ENCODE peak calls at places on chromosomes 4 and X, in four cellular contexts. G, Y, W and X are unnamed samples.

GRCh38 chrX:154484255-154485149 is 1.9 kb downstream of the UBL4A start:
- DNase-seq in G (no peak), W (no peak), Y (peak; percentile 23), X (no peak)

GRCh38 chr4:79913581-79913980 is 159.4 kb downstream of the ANTXR2 start:
- DNase-seq in G (peak; percentile 56), Y (no peak), W (no peak), X (no peak)

GRCh38 chrX:1807301-1807731 is 192.5 kb downstream of the ASMT start:
- DNase-seq in W (no peak), G (no peak), Y (no peak), X (no peak)

GRCh38 chrX:103367502-103367901 is 8.8 kb upstream of the BEX3 start:
- DNase-seq in G (no peak), Y (no peak), W (no peak), X (no peak)

GRCh38 chrX:41084360-41085104 is 713 bp upstream of the USP9X start:
- DNase-seq in W (peak; percentile 96), G (peak; percentile 97), Y (peak; percentile 97), X (no peak)

GRCh38 chrX:37488323-37488722 is 83.1 kb upstream of the LANCL3 start:
- DNase-seq in G (no peak), W (no peak), Y (no peak), X (no peak)

GRCh38 chrX:115650916-115651315 is 89.9 kb downstream of the PLS3 start:
- DNase-seq in G (peak; percentile 46), W (peak; percentile 44), Y (no peak), X (no peak)

GRCh38 chr4:156677136-156677535 is 294.5 kb downstream of the PDGFC start:
- DNase-seq in G (peak; percentile 52), W (no peak), Y (no peak), X (no peak)

GRCh38 chr4:140812916-140813315 is 56.7 kb upstream of the TBC1D9 start:
- DNase-seq in W (no peak), G (no peak), Y (no peak), X (no peak)

GRCh38 chr4:163701915-163702314 is 207.4 kb downstream of the TMA16 start:
- DNase-seq in W (no peak), G (no peak), Y (no peak), X (no peak)

GRCh38 chrX:120672389-120672788 is 42.5 kb upstream of the C1GALT1C1 start:
- DNase-seq in Y (no peak), W (no peak), G (peak; percentile 91), X (no peak)

GRCh38 chrX:17613979-17614572 is 123.2 kb upstream of the SCML1 start:
- DNase-seq in G (peak; percentile 40), W (no peak), Y (peak; percentile 65), X (no peak)

GRCh38 chr4:73735231-73735630 is 5.1 kb upstream of the CXCL8 start:
- DNase-seq in G (no peak), W (no peak), Y (no peak), X (no peak)

GRCh38 chr4:1035510-1035909 is 24.1 kb downstream of the FGFRL1 start:
- DNase-seq in W (peak; percentile 84), Y (no peak), G (peak; percentile 57), X (no peak)

GRCh38 chr4:161990721-161991120 is 173.1 kb downstream of the FSTL5 start:
- DNase-seq in W (no peak), Y (no peak), G (no peak), X (no peak)

GRCh38 chr4:123114915-123115756 is 192.7 kb upstream of the NUDT6 start:
- DNase-seq in G (no peak), Y (no peak), W (no peak), X (no peak)

GRCh38 chrX:70096052-70096451 is 33.8 kb downstream of the OTUD6A start:
- DNase-seq in G (peak; percentile 46), Y (no peak), W (no peak), X (no peak)

GRCh38 chr4:17561195-17561909 is 15.6 kb upstream of the LAP3 start:
- DNase-seq in G (peak; percentile 39), Y (no peak), W (peak; percentile 75), X (no peak)

GRCh38 chr4:89303177-89303576 is 4.4 kb downstream of the GPRIN3 start:
- DNase-seq in Y (peak; percentile 59), W (no peak), G (no peak), X (no peak)

GRCh38 chr4:125321709-125322362 is 7.1 kb downstream of the FAT4 start:
- DNase-seq in W (no peak), Y (no peak), G (peak; percentile 58), X (no peak)

GRCh38 chr4:11470709-11471441 is 42.2 kb upstream of the HS3ST1 start:
- DNase-seq in Y (no peak), G (no peak), W (no peak), X (no peak)

GRCh38 chr4:150510176-150510875 is 71.6 kb upstream of the MAB21L2 start:
- DNase-seq in W (no peak), G (peak; percentile 88), Y (no peak), X (no peak)

GRCh38 chrX:68079961-68080360 is 353.3 kb downstream of the OPHN1 start:
- DNase-seq in Y (no peak), G (peak; percentile 4), W (no peak), X (no peak)

GRCh38 chr4:158667651-158668198 is 4.0 kb downstream of the C4orf46 start:
- DNase-seq in Y (no peak), W (no peak), G (peak; percentile 62), X (no peak)

GRCh38 chr4:37561196-37561802 is 124.9 kb downstream of the RELL1 start:
- DNase-seq in Y (no peak), G (no peak), W (no peak), X (no peak)

GRCh38 chr4:134787315-134787714 is 585.7 kb upstream of the PABPC4L start:
- DNase-seq in Y (no peak), W (no peak), G (no peak), X (no peak)

GRCh38 chrX:22300130-22300529 is 27.4 kb downstream of the CBLL2 start:
- DNase-seq in Y (no peak), G (peak; percentile 40), W (no peak), X (no peak)

GRCh38 chr4:4631150-4631549 is 89.3 kb upstream of the STX18 start:
- DNase-seq in Y (no peak), W (no peak), G (no peak), X (no peak)

GRCh38 chrX:123803331-123803983 is 56.4 kb upstream of the XIAP start:
- DNase-seq in G (peak; percentile 64), W (no peak), Y (no peak), X (no peak)

GRCh38 chr4:20506827-20507226 is 193.4 kb upstream of the PACRGL start:
- DNase-seq in G (peak; percentile 79), W (no peak), Y (no peak), X (no peak)

GRCh38 chrX:130771230-130771629 is 131.8 kb downstream of the ENOX2 start:
- DNase-seq in Y (no peak), G (no peak), W (no peak), X (no peak)

GRCh38 chr4:107806196-107806595 is 18.5 kb upstream of the SGMS2 start:
- DNase-seq in G (peak; percentile 54), Y (no peak), W (no peak), X (no peak)

GRCh38 chrX:110915120-110915519 is 119.5 kb upstream of the CHRDL1 start:
- DNase-seq in Y (no peak), W (no peak), G (peak; percentile 1), X (no peak)

GRCh38 chrX:110915579-110915978 is 120.0 kb upstream of the CHRDL1 start:
- DNase-seq in G (no peak), W (no peak), Y (no peak), X (no peak)

GRCh38 chrX:110914281-110914680 is 118.7 kb upstream of the CHRDL1 start:
- DNase-seq in W (no peak), G (no peak), Y (no peak), X (no peak)
- TF ChIP-seq CTCF in W (no peak), G (no peak), Y (no peak), X (no peak)

GRCh38 chr4:101347267-101347556 is at the start of gene PPP3CA:
- DNase-seq in Y (no peak), G (no peak), W (no peak), X (no peak)

GRCh38 chr4:101348367-101348827 is 1.1 kb upstream of the PPP3CA start:
- DNase-seq in G (no peak), Y (no peak), W (no peak), X (no peak)

GRCh38 chr4:101346312-101346561 is 1.1 kb downstream of the PPP3CA start:
- DNase-seq in W (no peak), G (no peak), Y (no peak), X (no peak)

GRCh38 chr4:101346562-101347266 is 612 bp downstream of the PPP3CA start:
- DNase-seq in W (peak; percentile 29), G (peak; percentile 82), Y (peak; percentile 85), X (peak; percentile 16)

DNA sequence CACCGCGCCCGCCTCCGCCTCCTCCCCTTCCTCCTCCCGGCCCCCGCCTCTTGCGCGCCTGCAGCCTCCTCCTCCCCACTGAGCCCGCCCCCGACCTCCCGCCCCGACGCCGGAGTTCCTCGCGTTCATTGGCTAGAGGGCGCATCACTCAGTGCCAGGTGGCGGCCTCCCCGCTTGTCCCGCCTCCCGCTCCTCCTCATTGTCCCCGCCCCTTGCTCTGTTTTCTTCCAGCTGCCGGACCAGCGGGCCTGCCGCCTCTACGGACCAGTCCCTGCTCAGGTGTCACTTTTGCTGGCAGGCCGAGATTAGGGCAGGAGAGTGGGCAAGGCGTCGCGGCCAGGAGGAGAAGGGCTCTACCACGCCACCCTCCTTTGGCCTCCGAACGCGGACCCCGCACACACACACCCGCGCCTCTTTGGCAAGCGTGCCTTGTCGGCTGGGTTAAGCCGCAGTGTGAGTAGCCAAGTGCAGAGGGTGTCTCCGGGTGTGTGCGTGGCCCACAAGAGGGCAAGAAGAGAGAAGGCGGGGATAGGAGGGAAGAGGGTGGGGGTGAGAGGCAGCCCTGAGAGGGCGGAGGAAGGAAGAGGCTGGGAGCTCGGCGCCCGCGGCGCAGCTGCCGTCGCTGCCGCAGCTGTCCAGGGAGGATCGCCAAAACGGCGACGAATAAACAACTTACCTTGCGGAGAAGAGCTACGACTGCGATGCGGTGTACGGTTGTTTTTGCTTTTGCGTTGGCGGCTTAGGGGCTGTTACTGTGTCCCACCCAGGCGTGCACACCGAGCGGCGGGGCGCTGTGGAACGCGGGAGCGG is 436 bp upstream of the PPP3CA start:
- DNase-seq in G (peak; percentile 99), Y (peak; percentile 100), W (peak; percentile 99), X (peak; percentile 82)
- TF ChIP-seq CTCF in G (peak; percentile 23), Y (no peak), W (peak; percentile 28), X (no peak)

GRCh38 chrX:50860518-50860917 is 46.5 kb upstream of the SHROOM4 start:
- DNase-seq in G (no peak), W (no peak), Y (no peak), X (no peak)

GRCh38 chrX:50863471-50863870 is 47.1 kb upstream of the BMP15 start:
- DNase-seq in Y (no peak), W (no peak), G (no peak), X (no peak)

DNA sequence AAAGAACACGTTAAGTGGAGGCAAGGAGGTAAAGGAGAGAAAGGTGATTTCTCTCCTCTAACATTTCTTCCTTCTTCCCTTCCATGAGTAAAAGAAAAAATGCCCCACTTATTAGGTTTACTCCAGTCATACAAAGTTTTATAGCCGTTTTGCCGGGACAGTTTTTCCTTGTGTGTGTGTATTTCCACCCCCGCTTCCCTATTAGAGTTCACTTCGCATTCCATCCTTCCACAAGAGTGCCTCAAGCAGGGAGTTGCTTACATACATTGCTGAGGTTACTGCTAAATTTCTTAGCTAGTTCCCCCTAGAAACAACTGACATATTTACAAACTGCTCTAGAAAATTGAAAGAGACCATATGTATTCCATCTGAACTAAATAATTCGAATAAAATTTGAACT is 45.2 kb upstream of the BMP15 start:
- DNase-seq in Y (no peak), G (no peak), W (no peak), X (no peak)
- TF ChIP-seq CTCF in Y (no peak), G (no peak), W (no peak), X (no peak)

GRCh38 chr4:77197361-77197760 is 40.4 kb downstream of the CCNG2 start:
- DNase-seq in W (no peak), G (no peak), Y (no peak), X (no peak)
- TF ChIP-seq CTCF in W (no peak), G (no peak), Y (no peak), X (no peak)